ENCODE peak calls at places on chromosomes 4 and X, in seven cellular contexts. H is stimulated activated CD4-positive, alpha-beta T cell treated with anti-CD3 and anti-CD28 coated beads, Interleukin-12 subunit alpha, Interleukin-12 subunit beta, amount 100 ng/mL, for 4 hours; Y is naive thymus-derived CD8-positive, alpha-beta T cell; Q is GM12865; L is fibroblast of the aortic adventitia; S is EH; W is left lung. P is an unnamed sample.

GRCh38 chr4:148327683-148328082 is 114.5 kb downstream of the NR3C2 start:
- DNase-seq in H (no peak), Y (no peak), Q (no peak), L (no peak), S (no peak), W (no peak), P (no peak)

GRCh38 chr4:123631699-123632098 is 235.1 kb downstream of the SPRY1 start:
- DNase-seq in H (no peak), Y (no peak), Q (no peak), L (peak; percentile 25), S (peak; percentile 43), W (no peak), P (no peak)

GRCh38 chrX:100649550-100650356 is 5.8 kb downstream of the SRPX2 start:
- DNase-seq in H (no peak), Y (no peak), Q (no peak), L (peak; percentile 87), S (peak; percentile 89), W (no peak), P (peak; percentile 78)

GRCh38 chrX:102835504-102836146 is 101.4 kb upstream of the RAB40AL start:
- DNase-seq in H (no peak), Y (no peak), Q (peak; percentile 26), L (peak; percentile 55), S (peak; percentile 36), W (no peak), P (no peak)

GRCh38 chr4:121252224-121252806 is 88.2 kb upstream of the TNIP3 start:
- DNase-seq in H (peak; percentile 45), Y (peak; percentile 23), Q (peak; percentile 70), L (peak; percentile 71), S (peak; percentile 72), W (no peak), P (no peak)

GRCh38 chrX:55007633-55008032 is 7.5 kb downstream of the APEX2 start:
- DNase-seq in H (no peak), Y (no peak), Q (no peak), L (peak; percentile 73), S (peak; percentile 73), W (no peak), P (no peak)

GRCh38 chr4:336099-336892 is 1.3 kb upstream of the ZNF141 start:
- DNase-seq in H (no peak), Y (no peak), Q (peak; percentile 18), L (peak; percentile 2), S (no peak), W (peak; percentile 84), P (no peak)

GRCh38 chrX:17007134-17007768 is 60.8 kb downstream of the REPS2 start:
- DNase-seq in H (no peak), Y (no peak), Q (peak; percentile 37), L (peak; percentile 32), S (no peak), W (no peak), P (no peak)

GRCh38 chr4:136484996-136485395 is 1047.3 kb downstream of the PCDH18 start:
- DNase-seq in H (no peak), Y (no peak), Q (no peak), L (no peak), S (no peak), W (no peak), P (no peak)

GRCh38 chrX:74325130-74326059 is 21.4 kb downstream of the ZCCHC13 start:
- DNase-seq in H (no peak), Y (no peak), Q (peak; percentile 0), L (no peak), S (no peak), W (no peak), P (no peak)

GRCh38 chrX:7071390-7071789 is 76.1 kb upstream of the STS start:
- DNase-seq in H (no peak), Y (no peak), Q (no peak), L (no peak), S (no peak), W (no peak), P (no peak)

P was measured in suprapubic skin.